ENCODE peak calls at places on chromosomes 3 and 15, in five cellular contexts. N is uterus, D is HCT116, P is esophagus squamous epithelium, H is suprapubic skin. M is an unnamed sample.

GRCh38 chr3:28317438-28318022 is 31.0 kb upstream of the ZCWPW2 start:
- DNase-seq in N (no peak), H (no peak), P (no peak), D (peak), M (no peak)

GRCh38 chr3:58427661-58428361 is 5.8 kb downstream of the PDHB start:
- DNase-seq in P (no peak), N (no peak), H (no peak), D (no peak), M (no peak)

GRCh38 chr15:60407406-60407805 is 9.6 kb upstream of the ANXA2 start:
- DNase-seq in D (no peak), P (no peak), H (no peak), N (no peak), M (peak)

GRCh38 chr15:45026646-45027045 is 3.7 kb downstream of the SORD start:
- DNase-seq in N (no peak), P (no peak), H (no peak), D (no peak), M (no peak)

GRCh38 chr3:53696401-53697172 is 149.6 kb downstream of the CHDH start:
- DNase-seq in D (no peak), P (no peak), H (no peak), N (no peak), M (no peak)

GRCh38 chr15:80367094-80367493 is 37.1 kb upstream of the ARNT2 start:
- DNase-seq in H (no peak), P (no peak), N (no peak), D (peak), M (no peak)

GRCh38 chr3:11803977-11804903 is 42.4 kb downstream of the TAMM41 start:
- DNase-seq in N (peak), D (peak), H (no peak), P (peak), M (peak)

GRCh38 chr15:70299931-70300858 is 202.5 kb upstream of the TLE3 start:
- DNase-seq in D (no peak), P (no peak), H (no peak), N (no peak), M (no peak)

GRCh38 chr15:80915462-80915861 is 74.2 kb downstream of the MESD start:
- DNase-seq in P (no peak), N (no peak), H (no peak), D (no peak), M (no peak)

DNA sequence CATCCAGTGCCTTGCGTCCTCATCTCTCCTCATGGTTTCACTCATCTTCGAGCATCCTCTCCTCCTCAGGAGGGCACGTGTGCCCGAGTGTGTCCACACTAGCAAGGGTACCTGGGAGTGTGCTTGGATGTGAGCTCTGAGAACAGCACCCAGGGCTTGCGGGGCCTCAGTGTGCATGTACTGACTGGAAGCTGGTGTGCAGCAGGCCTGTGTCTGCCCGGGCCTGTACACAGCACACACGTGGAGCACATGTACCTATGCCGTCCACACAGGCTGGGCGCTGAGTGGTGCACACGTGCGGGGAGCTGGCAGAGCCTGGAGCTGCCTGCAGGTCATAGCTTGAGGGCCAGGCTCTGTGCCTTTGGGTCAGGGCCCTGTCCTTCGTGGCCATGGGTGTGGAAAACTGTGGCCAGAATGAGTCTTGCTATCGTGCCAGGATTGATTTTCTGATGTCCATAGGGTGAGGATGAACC is 34.9 kb downstream of the TSPAN3 start:
- DNase-seq in P (no peak), N (no peak), D (no peak), H (no peak), M (no peak)
- TF ChIP-seq POLR2A in P (no peak), N (no peak), D (no peak), H (no peak), M (no peak)

GRCh38 chr15:85771781-85772445 is 22.8 kb downstream of the KLHL25 start:
- DNase-seq in H (peak), N (peak), D (no peak), P (no peak), M (no peak)

GRCh38 chr15:85773249-85773648 is 21.5 kb downstream of the KLHL25 start:
- DNase-seq in D (no peak), N (no peak), P (no peak), H (no peak), M (no peak)

GRCh38 chr15:85771276-85771675 is 23.4 kb downstream of the KLHL25 start:
- DNase-seq in H (no peak), P (no peak), D (no peak), N (no peak), M (no peak)

GRCh38 chr15:85773916-85774315 is 20.8 kb downstream of the KLHL25 start:
- DNase-seq in H (no peak), P (no peak), N (no peak), D (no peak), M (no peak)

GRCh38 chr15:85772668-85773067 is 22.1 kb downstream of the KLHL25 start:
- DNase-seq in N (no peak), H (no peak), P (no peak), D (no peak), M (no peak)
- TF ChIP-seq POLR2A in N (no peak), H (no peak), P (no peak), D (no peak), M (no peak)

GRCh38 chr3:50205719-50206276 is 727 bp downstream of the SLC38A3 start:
- DNase-seq in H (no peak), P (no peak), D (peak), N (no peak), M (no peak)
- TF ChIP-seq POLR2A in H (no peak), P (no peak), D (no peak), N (no peak), M (no peak)

GRCh38 chr3:13420817-13421755 is 964 bp upstream of the NUP210 start:
- DNase-seq in P (peak), H (no peak), N (no peak), D (no peak), M (no peak)

GRCh38 chr3:13424111-13424844 is 4.2 kb upstream of the NUP210 start:
- DNase-seq in D (no peak), P (no peak), N (no peak), H (no peak), M (no peak)

GRCh38 chr3:13419356-13420050 is 619 bp downstream of the NUP210 start:
- DNase-seq in H (no peak), P (no peak), N (no peak), D (no peak), M (no peak)

GRCh38 chr3:13416002-13416793 is 3.9 kb downstream of the NUP210 start:
- DNase-seq in D (no peak), P (no peak), N (no peak), H (no peak), M (no peak)

DNA sequence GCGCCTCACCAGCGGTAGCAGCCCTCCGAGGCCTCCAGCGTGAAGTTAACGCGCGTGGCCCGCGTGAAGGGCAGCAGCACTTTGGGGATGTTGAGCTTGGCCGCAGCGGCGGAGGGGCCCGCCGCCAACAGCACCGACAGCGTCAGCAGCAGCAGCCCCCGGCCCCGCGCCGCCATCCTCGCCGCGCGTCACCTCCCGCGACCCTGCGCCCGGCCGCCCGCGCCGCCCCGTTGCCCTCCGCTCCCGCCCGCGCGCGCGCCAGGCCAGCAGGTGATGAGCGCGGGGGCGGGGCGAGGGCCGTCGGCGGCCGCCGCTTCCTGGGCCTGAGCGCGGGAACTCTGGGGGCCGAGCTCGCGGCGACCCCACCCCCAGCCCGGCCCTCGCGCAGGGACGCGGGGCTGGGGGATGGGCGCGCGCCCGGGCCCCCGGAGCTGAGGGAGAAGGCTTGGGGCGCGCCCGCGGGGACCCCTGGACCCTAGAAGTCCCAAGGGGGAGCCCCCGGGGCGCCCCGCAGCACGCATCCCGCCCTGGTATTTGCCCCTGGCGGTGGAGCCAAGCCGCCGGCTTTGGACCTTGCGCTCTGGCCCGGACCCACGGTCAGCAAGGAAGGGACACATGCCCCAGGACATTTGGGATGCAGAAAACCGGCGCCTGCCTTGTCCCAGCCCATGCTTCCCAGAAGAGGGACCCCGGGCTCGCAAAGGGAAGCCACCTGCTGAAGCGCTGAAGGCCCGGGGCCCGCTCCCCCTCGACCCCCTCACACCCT is at the start of gene NUP210:
- DNase-seq in H (no peak), P (no peak), N (no peak), D (no peak), M (no peak)
- TF ChIP-seq POLR2A in H (no peak), P (no peak), N (no peak), D (peak), M (no peak)

GRCh38 chr3:195441051-195441450 is 1.8 kb downstream of the ACAP2 start:
- DNase-seq in N (no peak), P (no peak), D (no peak), H (no peak), M (no peak)

GRCh38 chr3:195441971-195442572 is 748 bp downstream of the ACAP2 start:
- DNase-seq in H (no peak), N (peak), D (no peak), P (no peak), M (peak)

GRCh38 chr3:195443391-195443989 is 670 bp upstream of the ACAP2 start:
- DNase-seq in D (no peak), N (peak), H (no peak), P (no peak), M (no peak)

GRCh38 chr3:195441476-195441970 is 1.3 kb downstream of the ACAP2 start:
- DNase-seq in D (no peak), N (no peak), H (no peak), P (no peak), M (no peak)

DNA sequence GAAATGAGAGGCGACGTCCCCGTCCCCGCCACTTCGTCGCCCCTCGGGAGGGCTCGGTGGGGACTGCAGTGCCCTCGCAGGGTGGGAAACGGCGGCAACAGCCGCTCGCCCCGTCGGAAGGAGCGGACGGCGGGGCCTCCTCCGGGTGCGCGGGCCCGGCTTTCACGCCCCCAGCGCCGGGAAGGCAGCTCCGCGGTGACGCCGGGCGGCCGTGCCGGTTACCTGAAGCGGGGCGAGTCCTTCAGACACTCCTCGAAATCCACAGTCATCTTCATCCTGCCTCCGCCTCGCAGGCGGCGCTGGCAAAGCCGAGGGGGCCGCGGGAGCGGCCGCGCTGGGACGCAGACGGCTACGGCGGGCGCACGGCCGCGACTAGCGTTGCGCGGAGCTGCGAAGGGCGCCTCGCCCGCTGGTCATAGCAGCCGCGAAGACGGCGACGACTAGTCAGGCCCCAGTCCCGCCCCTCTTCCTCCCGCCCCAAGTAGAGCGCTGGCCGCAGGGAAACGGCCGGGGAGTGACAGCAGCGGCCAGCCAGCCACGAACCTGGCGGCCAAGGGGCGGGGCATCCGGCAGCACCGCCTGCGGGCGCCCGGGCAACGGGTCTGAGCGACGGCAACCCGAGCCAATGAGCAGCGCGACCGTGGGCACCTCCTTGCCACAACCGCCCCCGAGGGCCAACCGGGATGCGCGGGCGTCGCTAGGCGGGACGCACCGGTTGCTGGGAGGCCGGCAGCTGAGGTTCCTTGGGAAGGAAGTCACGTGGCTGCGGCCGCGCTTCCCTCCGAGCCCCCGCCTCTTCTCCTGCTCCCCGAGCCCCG is at the start of gene ACAP2:
- DNase-seq in P (peak), H (peak), N (peak), D (peak), M (peak)
- TF ChIP-seq POLR2A in P (peak), H (peak), N (peak), D (peak), M (peak)

GRCh38 chr15:74958908-74959642 is 2.5 kb upstream of the RPP25 start:
- DNase-seq in P (no peak), D (no peak), N (no peak), H (no peak), M (no peak)

GRCh38 chr15:74959643-74959939 is 3.0 kb upstream of the RPP25 start:
- DNase-seq in D (no peak), N (no peak), H (no peak), P (no peak), M (no peak)

GRCh38 chr15:74957301-74958035 is 896 bp upstream of the RPP25 start:
- DNase-seq in N (peak), H (no peak), P (no peak), D (no peak), M (no peak)

GRCh38 chr15:74956648-74957300 is at the start of gene RPP25:
- DNase-seq in N (peak), P (no peak), H (peak), D (peak), M (no peak)

GRCh38 chr15:74958320-74958907 is 1.8 kb upstream of the RPP25 start:
- DNase-seq in H (peak), D (no peak), P (no peak), N (peak), M (no peak)
- TF ChIP-seq POLR2A in H (no peak), D (no peak), P (no peak), N (no peak), M (no peak)

GRCh38 chr3:45796902-45797637 is 734 bp upstream of the SLC6A20 start:
- DNase-seq in D (no peak), P (no peak), H (no peak), N (no peak), M (no peak)

GRCh38 chr3:45799586-45799985 is 3.2 kb upstream of the SLC6A20 start:
- DNase-seq in P (no peak), D (no peak), H (no peak), N (no peak), M (no peak)

GRCh38 chr3:45803252-45803935 is 7.1 kb upstream of the SLC6A20 start:
- DNase-seq in N (no peak), D (no peak), H (no peak), P (no peak), M (no peak)

GRCh38 chr3:45798034-45798433 is 1.7 kb upstream of the SLC6A20 start:
- DNase-seq in P (no peak), H (no peak), N (no peak), D (no peak), M (no peak)

GRCh38 chr3:45800611-45801010 is 4.3 kb upstream of the SLC6A20 start:
- DNase-seq in H (no peak), N (no peak), D (no peak), P (no peak), M (no peak)
- TF ChIP-seq POLR2A in H (no peak), N (no peak), D (no peak), P (no peak), M (no peak)

GRCh38 chr15:39597336-39597735 is 16.5 kb downstream of the THBS1 start:
- DNase-seq in H (no peak), N (no peak), P (no peak), D (no peak), M (no peak)

GRCh38 chr15:39594056-39594763 is 13.3 kb downstream of the THBS1 start:
- DNase-seq in N (no peak), P (no peak), H (no peak), D (no peak), M (no peak)

GRCh38 chr15:39596358-39597051 is 15.6 kb downstream of the THBS1 start:
- DNase-seq in H (no peak), N (no peak), P (no peak), D (no peak), M (no peak)

GRCh38 chr15:39594764-39595620 is 14.1 kb downstream of the THBS1 start:
- DNase-seq in P (no peak), H (no peak), D (no peak), N (no peak), M (no peak)

GRCh38 chr15:39595621-39596221 is 14.8 kb downstream of the THBS1 start:
- DNase-seq in H (no peak), P (no peak), D (no peak), N (no peak), M (no peak)
- TF ChIP-seq POLR2A in H (no peak), P (no peak), D (no peak), N (no peak), M (no peak)

GRCh38 chr3:100335137-100335833 is 728 bp downstream of the NIT2 start:
- DNase-seq in H (no peak), D (no peak), P (no peak), N (no peak), M (no peak)

GRCh38 chr3:100333051-100333450 is 1.5 kb upstream of the NIT2 start:
- DNase-seq in P (no peak), D (no peak), H (no peak), N (no peak), M (no peak)

GRCh38 chr3:100331660-100332059 is 2.9 kb upstream of the NIT2 start:
- DNase-seq in P (no peak), H (no peak), N (no peak), D (no peak), M (no peak)

GRCh38 chr3:100333970-100334339 is 602 bp upstream of the NIT2 start:
- DNase-seq in N (no peak), P (no peak), H (no peak), D (no peak), M (no peak)

DNA sequence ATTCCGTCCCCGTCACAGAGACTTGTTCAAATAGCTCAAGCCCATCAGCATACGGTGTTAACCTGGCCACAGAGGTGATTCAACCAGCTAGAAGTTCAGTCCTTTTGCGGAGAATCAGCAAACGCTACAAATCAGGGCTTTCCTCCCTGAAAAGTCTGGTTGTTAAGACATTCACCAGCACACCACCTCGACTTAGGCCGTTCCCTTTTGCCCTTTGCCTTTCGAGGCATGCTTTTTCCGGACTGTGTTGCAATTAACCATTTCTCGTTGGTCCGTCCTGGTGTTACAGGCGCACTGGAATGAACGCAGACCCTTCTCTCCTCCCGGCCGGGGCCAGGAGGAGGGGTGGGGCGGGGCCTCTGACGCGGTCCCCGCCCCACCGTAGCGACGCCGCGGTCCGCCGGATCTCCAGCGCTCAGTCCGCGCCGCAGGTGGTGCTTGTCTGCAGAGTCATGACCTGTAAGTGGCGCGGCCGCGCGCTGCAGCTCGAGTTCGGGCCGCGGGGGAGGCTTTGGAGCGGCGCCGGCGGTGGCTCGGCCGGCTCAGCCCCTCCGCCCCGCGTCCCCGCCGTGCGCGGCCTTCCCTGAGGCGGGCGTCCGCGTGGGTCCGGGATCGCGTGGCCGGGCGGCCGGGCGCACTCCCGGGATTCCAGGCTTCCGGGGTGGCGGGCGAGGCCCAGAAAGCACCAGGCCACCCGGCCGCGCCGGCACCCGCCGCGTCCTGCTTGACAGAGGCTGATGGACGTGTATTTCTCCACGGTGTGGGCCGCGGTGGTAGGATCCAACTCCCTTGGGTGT is at the start of gene NIT2:
- DNase-seq in H (peak), N (peak), D (peak), P (peak), M (peak)
- TF ChIP-seq POLR2A in H (peak), N (peak), D (peak), P (no peak), M (peak)

GRCh38 chr3:190105876-190106275 is 14.8 kb downstream of the P3H2 start:
- DNase-seq in H (no peak), P (no peak), D (no peak), N (no peak), M (no peak)

DNA sequence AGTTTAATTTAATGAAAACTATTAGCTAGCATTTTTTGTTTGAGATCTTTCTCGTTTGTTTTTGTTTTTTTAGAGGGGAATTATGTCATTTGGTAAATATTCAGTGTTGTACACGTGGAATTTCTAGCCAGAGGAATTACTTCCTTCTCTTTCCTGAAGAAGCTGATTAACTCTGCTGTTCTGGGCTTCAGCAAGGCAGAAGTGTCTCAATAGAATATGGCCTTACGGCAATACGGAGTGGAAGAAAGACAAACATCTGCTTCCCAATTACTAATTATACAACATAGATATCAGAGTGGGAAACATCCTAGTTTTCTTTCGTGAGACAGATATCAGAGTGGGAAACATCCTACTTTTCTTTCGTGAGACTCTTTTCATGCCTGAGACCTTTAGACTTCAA is 11.9 kb downstream of the P3H2 start:
- DNase-seq in H (no peak), N (no peak), P (no peak), D (no peak), M (no peak)
- TF ChIP-seq POLR2A in H (no peak), N (no peak), P (no peak), D (no peak), M (no peak)